ENCODE peak calls at places on chromosomes 16 and 17, in ten cellular contexts. T is tibial artery; R is A549; L is fibroblast of lung; X is cardiac muscle cell; H is CD8-positive, alpha-beta T cell; A is effector memory CD4-positive, alpha-beta T cell; S is aorta; M is ovary; Y is mesenchymal stem cell. V is an unnamed sample. For H3K4me1, the result is how much of the 10 kb centered on the place peaks cover.

GRCh38 chr17:38970128-38970527 is 2.9 kb upstream of the FBXO47 start:
- DNase-seq in A (no peak), M (no peak), T (no peak), Y (no peak), H (no peak), S (no peak), R (no peak), X (no peak), L (no peak), V (no peak)

GRCh38 chr17:77427471-77427991 is 286.8 kb downstream of the SEC14L1 start:
- DNase-seq in T (peak), Y (peak), M (peak), R (peak), H (no peak), X (no peak), L (peak), A (no peak), S (peak), V (no peak)

GRCh38 chr16:24525970-24526559 is 13.3 kb upstream of the RBBP6 start:
- DNase-seq in H (no peak), L (peak), R (peak), X (no peak), S (no peak), A (no peak), M (no peak), T (no peak), Y (no peak), V (no peak)

GRCh38 chr16:77194295-77195231 is 3.6 kb downstream of the MON1B start:
- DNase-seq in A (no peak), X (no peak), R (no peak), S (no peak), Y (no peak), L (no peak), T (no peak), H (no peak), M (no peak), V (no peak)

GRCh38 chr16:87169509-87169985 is 147.6 kb downstream of the C16orf95 start:
- DNase-seq in A (no peak), M (no peak), S (no peak), L (peak), Y (no peak), T (no peak), X (no peak), R (no peak), H (no peak), V (no peak)

GRCh38 chr17:74599531-74599939 is 7.5 kb upstream of the CD300LD start:
- DNase-seq in T (peak), A (no peak), X (no peak), H (no peak), L (no peak), M (no peak), R (no peak), Y (no peak), S (no peak), V (no peak)

GRCh38 chr17:19573075-19573474 is 39.4 kb downstream of the SLC47A1 start:
- DNase-seq in Y (peak), R (no peak), H (no peak), T (no peak), A (no peak), X (no peak), M (no peak), L (peak), S (no peak), V (no peak)

GRCh38 chr17:32746280-32746679 is 130.6 kb downstream of the MYO1D start:
- DNase-seq in S (no peak), M (no peak), X (no peak), Y (no peak), R (no peak), T (no peak), A (no peak), H (no peak), L (no peak), V (no peak)

GRCh38 chr17:48052956-48053757 is 5.0 kb downstream of the NFE2L1 start:
- DNase-seq in S (no peak), L (peak), R (no peak), X (peak), H (no peak), M (peak), Y (peak), T (peak), A (no peak), V (no peak)

GRCh38 chr17:38918129-38918913 is 7.1 kb upstream of the LASP1NB start:
- DNase-seq in H (no peak), R (no peak), A (no peak), Y (no peak), M (no peak), S (peak), X (no peak), L (no peak), T (no peak), V (no peak)

GRCh38 chr17:61467416-61468262 is 15.4 kb downstream of the TBX4 start:
- DNase-seq in A (no peak), S (peak), X (peak), T (no peak), H (no peak), M (peak), Y (peak), R (peak), L (peak), V (no peak)

GRCh38 chr17:7314719-7315569 is at the start of gene GPS2:
- DNase-seq in M (peak), L (peak), S (peak), A (peak), H (peak), T (peak), Y (peak), X (peak), R (peak), V (peak)

GRCh38 chr17:36862116-36862920 is 75.0 kb upstream of the LHX1 start:
- DNase-seq in R (no peak), S (no peak), L (no peak), X (no peak), A (no peak), T (no peak), H (no peak), Y (no peak), M (no peak), V (no peak)

GRCh38 chr16:52435573-52435972 is 111.4 kb downstream of the TOX3 start:
- DNase-seq in L (no peak), Y (no peak), M (peak), T (no peak), A (no peak), H (no peak), R (no peak), S (no peak), X (no peak), V (no peak)

GRCh38 chr16:1140582-1140981 is 12.3 kb upstream of the CACNA1H start:
- DNase-seq in A (no peak), X (no peak), T (no peak), M (no peak), R (no peak), L (no peak), H (no peak), Y (no peak), S (no peak), V (no peak)
- H3K4me1 ChIP-seq in A (under half), X (under half), T (under half), M (under half), R (under half), L (under half), H (under half), Y (under half), S (under half), V (under half)

DNA sequence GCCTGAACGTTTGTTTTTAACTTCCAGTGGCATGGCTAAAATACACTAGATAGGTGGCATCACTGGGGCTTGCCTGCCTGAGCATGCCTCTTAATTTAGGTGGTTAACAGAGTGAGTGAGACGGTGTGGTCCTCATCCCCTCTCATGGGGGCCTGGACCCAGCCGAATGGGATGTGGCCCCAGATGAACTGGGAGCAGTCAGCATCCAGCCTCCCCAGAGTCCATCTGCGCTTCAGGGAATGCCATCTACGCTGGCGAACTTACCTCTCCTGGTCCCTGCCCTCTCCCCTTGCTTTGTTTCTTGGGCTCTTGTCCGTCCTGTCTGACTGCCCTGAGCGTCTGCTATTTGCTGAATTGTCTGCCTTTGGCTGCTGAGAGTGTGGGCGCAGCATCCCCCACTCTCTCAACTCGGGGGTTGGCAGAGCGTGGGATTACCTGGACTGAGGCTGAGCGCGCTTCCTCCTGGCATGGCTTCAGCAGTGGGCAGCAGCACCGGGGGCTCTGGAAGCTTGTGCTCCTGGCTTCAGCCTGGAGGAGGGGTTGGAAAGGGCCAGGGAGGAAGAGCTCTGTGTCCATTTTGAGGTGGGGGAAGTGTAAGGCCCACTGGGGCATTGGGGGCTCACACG is 2.1 kb downstream of the RAB40C start:
- DNase-seq in L (no peak), M (no peak), H (no peak), S (no peak), T (no peak), R (no peak), Y (no peak), X (no peak), A (no peak), V (no peak)
- H3K4me1 ChIP-seq in L (under half), M (under half), H (under half), S (under half), T (under half), R (under half), Y (half or more), X (under half), A (under half), V (under half)

DNA sequence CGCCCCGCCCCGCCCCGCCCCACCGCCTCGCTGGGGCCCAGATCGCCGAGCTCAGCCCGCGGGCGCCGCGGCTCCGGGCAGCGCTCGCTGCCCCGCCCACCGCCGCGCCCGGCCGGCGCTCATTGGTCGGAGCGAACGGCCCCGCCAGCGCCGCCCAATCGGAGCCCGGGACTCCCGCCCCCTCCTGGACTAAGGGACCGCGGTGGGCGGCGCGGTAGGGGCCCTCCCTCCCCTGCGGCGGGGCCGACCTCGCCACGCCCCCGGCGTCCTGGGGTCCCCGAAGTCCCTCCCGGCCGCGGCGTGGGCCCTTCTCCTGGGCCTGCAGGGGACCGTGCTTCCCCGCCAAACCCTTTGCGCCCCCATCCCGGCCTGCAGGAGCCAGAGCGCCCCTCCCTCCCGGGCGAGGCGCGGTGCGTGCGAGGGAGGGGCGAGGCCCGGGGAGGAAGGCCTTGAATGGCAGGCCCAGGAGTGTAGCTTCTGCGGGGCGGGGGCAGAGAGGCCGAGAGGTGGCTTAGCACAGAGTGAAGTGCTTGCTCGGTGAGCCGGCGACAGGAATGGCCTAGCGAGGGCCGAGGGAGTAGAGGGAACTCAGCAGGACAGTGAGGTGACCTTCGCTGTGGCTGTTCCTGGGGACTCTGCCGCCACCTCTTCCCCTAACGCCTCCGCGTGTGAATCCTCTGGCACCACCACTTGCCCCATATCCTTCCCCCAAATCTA is at the start of gene CAMKK1:
- DNase-seq in Y (peak), X (peak), L (peak), H (peak), T (peak), R (peak), M (peak), A (peak), S (peak), V (peak)
- H3K4me1 ChIP-seq in Y (half or more), X (under half), L (under half), H (under half), T (half or more), R (half or more), M (under half), A (under half), S (under half), V (under half)

GRCh38 chr16:46887524-46887854 is 3.3 kb downstream of the GPT2 start:
- DNase-seq in Y (no peak), R (no peak), L (no peak), H (no peak), S (no peak), T (no peak), A (no peak), X (no peak), M (no peak), V (no peak)
- H3K4me1 ChIP-seq in Y (under half), R (under half), L (under half), H (under half), S (under half), T (under half), A (under half), X (under half), M (under half), V (under half)

DNA sequence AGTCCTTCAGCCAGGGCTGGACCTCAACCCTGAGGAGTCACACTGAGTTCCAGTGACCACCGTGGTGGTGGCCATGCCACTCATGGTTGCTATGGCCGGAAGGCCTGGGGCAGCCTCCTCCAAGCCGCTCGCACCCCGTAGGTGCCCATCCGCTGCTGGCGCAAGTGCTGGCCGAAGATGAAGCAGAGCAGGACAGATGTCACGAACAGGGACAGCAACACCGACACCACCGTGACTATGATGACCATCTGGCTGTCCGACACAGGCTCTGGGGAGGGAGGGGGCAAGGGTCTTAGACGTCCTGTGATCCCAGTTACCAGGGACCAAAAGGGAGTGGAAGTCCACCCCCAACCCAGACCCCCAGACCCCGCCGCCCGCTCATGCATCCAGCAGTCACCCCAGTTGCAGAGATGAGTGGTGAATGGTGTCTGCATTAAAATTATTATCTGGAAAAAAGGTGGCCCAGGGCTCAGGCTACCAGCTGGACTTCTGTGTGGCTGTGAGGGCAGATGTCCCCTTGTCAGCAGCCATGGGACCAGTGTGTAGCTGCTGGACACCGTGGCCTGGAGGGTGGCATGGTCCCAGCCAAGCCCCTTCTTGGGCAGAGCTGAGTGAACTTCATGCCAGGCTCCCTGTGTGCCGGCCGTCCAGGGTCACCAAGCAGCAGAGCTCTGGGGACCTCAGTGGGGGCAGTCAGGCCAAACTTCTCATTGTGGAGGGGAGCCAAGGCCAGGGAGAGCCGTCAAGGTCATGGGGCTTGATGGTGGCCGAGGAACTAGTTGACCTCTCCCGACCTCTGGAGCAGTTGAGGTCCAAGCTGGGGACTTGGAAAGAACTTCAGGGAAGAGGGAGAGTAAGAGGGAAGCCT is 4.7 kb downstream of the PRR29 start:
- DNase-seq in S (peak), A (no peak), T (no peak), M (no peak), H (no peak), R (no peak), Y (no peak), L (no peak), X (no peak), V (no peak)
- H3K4me1 ChIP-seq in S (under half), A (under half), T (under half), M (under half), H (under half), R (under half), Y (under half), L (under half), X (under half), V (under half)

DNA sequence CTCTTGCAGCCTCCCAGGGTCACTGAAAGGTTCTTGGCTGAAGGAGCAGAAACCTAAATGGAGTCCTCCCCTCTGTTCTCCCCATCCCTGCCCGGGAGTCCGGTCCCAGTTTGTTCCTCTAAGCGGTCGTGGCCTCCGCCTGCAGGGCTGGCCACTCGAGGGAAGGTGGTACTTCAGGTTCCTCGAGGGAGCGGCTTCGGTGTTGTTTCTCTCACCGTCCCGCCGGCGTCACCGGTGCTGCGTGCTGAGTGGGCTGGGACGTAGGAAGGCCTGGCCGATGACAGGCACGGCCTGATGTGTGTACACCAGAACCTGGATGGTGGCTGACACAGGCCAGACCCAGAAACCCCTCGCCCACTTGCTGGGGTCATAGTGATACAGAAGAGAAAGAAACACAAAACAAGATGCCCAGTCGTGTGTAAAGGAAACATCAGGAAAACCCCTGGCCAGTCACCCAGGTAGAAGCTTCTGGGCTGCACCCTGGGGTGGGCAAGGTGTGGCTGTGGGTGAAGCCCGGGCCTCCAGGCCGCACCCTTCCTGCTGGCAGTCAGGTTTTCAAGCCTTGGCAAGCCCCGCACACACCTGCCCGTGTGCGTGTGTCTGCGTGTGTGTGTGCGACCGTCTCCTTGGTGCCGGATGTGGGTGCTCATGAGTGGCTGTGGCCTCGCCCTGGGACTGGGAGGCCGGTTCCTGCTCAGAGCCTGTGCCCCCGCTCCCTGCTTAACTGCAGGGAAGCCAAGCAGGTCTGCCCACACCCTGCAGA is 52.0 kb downstream of the BAIAP2 start:
- DNase-seq in T (no peak), R (no peak), H (no peak), S (no peak), L (no peak), A (no peak), X (no peak), Y (no peak), M (no peak), V (no peak)
- H3K4me1 ChIP-seq in T (under half), R (under half), H (under half), S (under half), L (under half), A (under half), X (under half), Y (under half), M (under half), V (under half)

DNA sequence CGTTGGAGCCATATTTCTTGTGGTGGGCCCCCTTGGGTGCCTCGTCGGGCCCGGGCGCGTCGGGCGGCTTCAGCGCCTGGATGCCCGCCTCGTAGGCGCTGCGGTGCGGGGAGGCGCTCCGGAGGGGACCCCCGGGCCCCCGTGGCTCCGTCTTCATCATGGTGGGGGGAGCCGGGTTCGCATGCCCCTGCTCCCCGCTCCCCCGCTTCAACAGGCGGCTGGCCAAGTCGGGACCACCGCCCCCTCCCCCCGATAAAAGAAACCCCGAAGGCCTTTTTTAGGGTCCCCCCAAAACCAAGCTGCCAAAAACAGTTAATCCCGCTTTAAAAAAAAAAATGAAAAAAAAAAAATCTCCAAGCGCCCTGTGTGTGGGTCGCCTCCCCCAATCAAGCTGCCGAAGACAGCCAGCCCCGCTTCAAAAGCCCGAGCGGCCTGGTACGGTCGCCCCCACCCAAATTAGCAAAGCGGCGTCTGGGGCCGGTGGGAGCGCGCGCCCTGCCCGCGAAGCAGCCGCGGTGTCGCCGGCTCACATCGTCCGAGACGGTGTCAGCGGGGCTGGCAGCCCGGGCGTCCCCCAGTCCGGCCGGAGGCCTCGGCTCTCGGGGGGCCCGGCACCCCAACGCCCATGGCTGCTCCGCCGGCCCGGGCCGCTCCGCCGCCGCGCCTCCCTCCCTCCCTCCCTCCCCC is at the start of gene PPP1R9B:
- DNase-seq in H (no peak), R (no peak), A (no peak), T (no peak), L (no peak), S (no peak), X (no peak), M (peak), Y (no peak), V (no peak)
- H3K4me1 ChIP-seq in H (half or more), R (half or more), A (under half), T (half or more), L (under half), S (under half), X (under half), M (under half), Y (under half), V (under half)

DNA sequence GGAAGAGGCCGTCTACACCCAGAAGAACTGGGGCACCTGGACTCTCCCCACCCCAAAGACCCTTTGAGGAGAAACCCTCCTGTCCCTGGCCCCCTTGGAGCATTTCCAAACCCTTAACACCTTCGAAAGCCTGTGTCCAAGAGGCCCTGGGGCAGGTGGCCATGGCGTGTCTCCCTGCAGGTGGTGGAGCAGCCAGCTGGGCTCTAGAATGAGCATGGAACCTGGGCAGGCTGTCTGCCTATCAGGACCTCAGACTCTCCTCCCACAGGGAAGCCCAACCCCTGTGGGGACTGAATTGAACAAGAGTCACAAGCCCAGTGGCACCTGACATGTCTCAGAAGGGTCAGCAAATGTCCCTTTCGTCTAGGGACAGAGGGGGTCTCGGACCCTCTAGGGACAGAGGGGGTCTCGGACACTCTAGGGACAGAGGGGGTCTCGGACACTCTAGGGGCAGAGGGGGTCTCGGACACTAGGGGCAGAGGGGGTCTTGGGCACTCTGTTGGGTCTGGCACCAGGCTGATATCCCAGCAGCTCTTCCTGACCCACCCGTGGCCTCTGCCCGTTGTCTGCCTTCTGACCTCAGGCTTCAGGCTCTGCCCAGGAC is 8.4 kb downstream of the CBX4 start:
- DNase-seq in T (no peak), X (peak), H (no peak), M (no peak), S (no peak), A (no peak), R (no peak), Y (no peak), L (no peak), V (no peak)
- H3K4me1 ChIP-seq in T (under half), X (half or more), H (under half), M (under half), S (under half), A (under half), R (half or more), Y (under half), L (under half), V (under half)

V was measured in MM.1S.